ENCODE peak calls at places on chromosomes 7 and 10, in five cellular contexts. A is astrocyte, R is mammary epithelial cell, Q is neural progenitor cell, N is DND-41. T is an unnamed sample.
A peak's percentile ranks its signal among the peaks of the same experiment; 100 is the strongest.

GRCh38 chr7:74587435-74588126 is 69.9 kb upstream of the GTF2I start:
- DNase-seq in Q (peak; percentile 57), R (peak; percentile 79), N (no peak), A (peak; percentile 84), T (peak; percentile 94)

GRCh38 chr7:40297741-40298311 is 163.0 kb downstream of the SUGCT start:
- DNase-seq in A (peak; percentile 55), N (no peak), Q (no peak), R (peak; percentile 16), T (peak; percentile 21)

GRCh38 chr7:127896683-127897082 is 134.6 kb downstream of the LRRC4 start:
- DNase-seq in A (no peak), Q (no peak), N (no peak), R (no peak), T (no peak)

GRCh38 chr10:61063911-61064310 is 119.9 kb upstream of the RHOBTB1 start:
- DNase-seq in Q (peak; percentile 21), R (no peak), N (no peak), A (peak; percentile 49), T (no peak)

GRCh38 chr10:114825513-114826253 is 4.1 kb downstream of the FHIP2A start:
- DNase-seq in R (peak; percentile 62), Q (no peak), N (no peak), A (peak; percentile 97), T (peak; percentile 84)

GRCh38 chr7:28956608-28957063 is 1.5 kb downstream of the TRIL start:
- DNase-seq in Q (peak; percentile 88), R (peak; percentile 55), N (no peak), A (peak; percentile 34), T (peak; percentile 60)

GRCh38 chr10:68598978-68599753 is 39.0 kb downstream of the TET1 start:
- DNase-seq in A (peak; percentile 33), Q (peak; percentile 39), R (peak; percentile 41), N (no peak), T (peak; percentile 41)

GRCh38 chr7:17526621-17527020 is 228.2 kb downstream of the AHR start:
- DNase-seq in N (no peak), A (no peak), Q (no peak), R (peak; percentile 23), T (no peak)

GRCh38 chr7:111384065-111384891 is 178.0 kb downstream of the IMMP2L start:
- DNase-seq in Q (no peak), N (no peak), A (peak; percentile 33), R (peak; percentile 68), T (peak; percentile 73)

GRCh38 chr10:97279121-97279815 is 13.2 kb downstream of the ARHGAP19 start:
- DNase-seq in N (no peak), Q (no peak), A (peak; percentile 11), R (peak; percentile 15), T (peak; percentile 28)

GRCh38 chr10:47076949-47077348 is 165.7 kb downstream of the PTPN20 start:
- DNase-seq in N (no peak), A (peak; percentile 25), R (peak; percentile 31), Q (no peak), T (peak; percentile 56)

GRCh38 chr7:6536899-6537298 is 14.4 kb downstream of the GRID2IP start:
- DNase-seq in Q (peak; percentile 75), A (no peak), R (no peak), N (peak; percentile 54), T (no peak)

GRCh38 chr10:112898540-112899395 is 51.3 kb upstream of the TCF7L2 start:
- DNase-seq in Q (peak; percentile 83), A (peak; percentile 74), R (no peak), N (no peak), T (peak; percentile 60)

GRCh38 chr10:91689731-91690168 is 56.9 kb upstream of the PPP1R3C start:
- DNase-seq in Q (no peak), N (peak; percentile 14), A (peak; percentile 62), R (peak; percentile 69), T (peak; percentile 76)

GRCh38 chr10:60737242-60737641 is 41.0 kb upstream of the CDK1 start:
- DNase-seq in N (no peak), R (no peak), Q (no peak), A (no peak), T (no peak)

GRCh38 chr7:44145419-44145968 is 4.4 kb upstream of the MYL7 start:
- DNase-seq in R (no peak), A (no peak), Q (peak; percentile 61), N (no peak), T (no peak)

DNA sequence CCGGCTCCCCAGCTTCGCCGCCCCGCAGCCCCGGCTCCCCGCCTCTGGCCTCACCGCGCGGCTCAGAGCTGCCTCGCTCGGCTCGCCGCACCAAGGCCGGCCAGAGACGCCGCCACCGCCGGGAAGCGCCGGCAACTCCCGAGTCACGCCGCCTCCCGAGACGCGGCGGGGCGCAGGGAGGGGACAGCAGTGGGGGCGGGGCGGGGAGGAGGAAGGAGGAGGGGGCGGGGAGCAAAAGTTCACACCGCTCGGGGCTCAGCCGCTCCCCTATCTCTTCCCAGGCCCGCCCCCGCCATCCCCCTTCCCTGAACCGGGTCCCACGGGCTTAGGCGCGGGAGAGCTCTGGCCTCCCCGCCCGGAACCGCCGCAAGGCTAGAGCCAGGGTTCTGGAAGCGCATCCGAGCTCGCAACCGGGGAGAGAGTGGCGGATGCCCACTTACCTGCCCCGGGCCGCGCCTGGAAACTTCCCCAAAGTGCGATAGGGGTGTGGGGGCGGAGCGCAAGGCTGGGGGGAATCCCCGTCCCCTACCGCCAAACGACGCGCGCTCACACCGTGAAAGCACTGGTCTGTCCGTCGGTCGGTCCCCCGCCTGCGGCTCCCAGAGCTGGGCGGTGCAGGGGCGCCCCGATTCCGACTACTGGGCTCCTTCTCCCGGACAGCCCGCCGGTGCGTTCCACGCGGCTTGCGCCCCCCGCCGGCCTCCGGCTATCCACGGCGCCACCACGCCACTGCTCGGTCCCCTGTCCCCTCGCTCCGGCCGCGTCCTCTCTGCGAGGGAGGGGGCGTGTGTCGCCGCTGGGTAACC is 925 bp downstream of the CHST15 start:
- DNase-seq in A (peak; percentile 29), Q (peak; percentile 87), R (peak; percentile 87), N (peak; percentile 60), T (peak; percentile 37)
- TF ChIP-seq EZH2 in A (peak; percentile 25), Q (peak; percentile 90), R (no peak), N (no peak), T (no peak)

GRCh38 chr10:1309969-1310789 is 254.0 kb downstream of the WDR37 start:
- DNase-seq in A (no peak), R (no peak), Q (peak; percentile 36), N (no peak), T (no peak)
- H3K27ac ChIP-seq in A (peak overlapping the region; percentile 12), R (no peak overlapping the region), Q (no peak overlapping the region), N (no peak overlapping the region), T (no peak overlapping the region)

GRCh38 chr7:25852249-25852994 is 299.6 kb upstream of the NFE2L3 start:
- DNase-seq in Q (peak; percentile 76), A (no peak), N (no peak), R (no peak), T (peak; percentile 66)

GRCh38 chr7:25849361-25850184 is 302.4 kb upstream of the NFE2L3 start:
- DNase-seq in R (peak; percentile 65), Q (no peak), A (peak; percentile 86), N (no peak), T (peak; percentile 93)

GRCh38 chr7:25852995-25853713 is 298.8 kb upstream of the NFE2L3 start:
- DNase-seq in A (no peak), N (no peak), R (no peak), Q (no peak), T (peak; percentile 20)

GRCh38 chr7:25850730-25851129 is 301.3 kb upstream of the NFE2L3 start:
- DNase-seq in A (no peak), Q (no peak), R (no peak), N (no peak), T (no peak)

GRCh38 chr7:25851332-25852248 is 300.4 kb upstream of the NFE2L3 start:
- DNase-seq in A (peak; percentile 26), R (peak; percentile 64), Q (peak; percentile 91), N (peak; percentile 57), T (peak; percentile 91)
- TF ChIP-seq EZH2 in A (no peak), R (peak; percentile 63), Q (no peak), N (no peak), T (no peak)

GRCh38 chr10:11667756-11668155 is 56.3 kb upstream of the USP6NL start:
- DNase-seq in N (no peak), R (no peak), Q (no peak), A (no peak), T (no peak)
- H3K27ac ChIP-seq in N (no peak overlapping the region), R (no peak overlapping the region), Q (no peak overlapping the region), A (no peak overlapping the region), T (no peak overlapping the region)

DNA sequence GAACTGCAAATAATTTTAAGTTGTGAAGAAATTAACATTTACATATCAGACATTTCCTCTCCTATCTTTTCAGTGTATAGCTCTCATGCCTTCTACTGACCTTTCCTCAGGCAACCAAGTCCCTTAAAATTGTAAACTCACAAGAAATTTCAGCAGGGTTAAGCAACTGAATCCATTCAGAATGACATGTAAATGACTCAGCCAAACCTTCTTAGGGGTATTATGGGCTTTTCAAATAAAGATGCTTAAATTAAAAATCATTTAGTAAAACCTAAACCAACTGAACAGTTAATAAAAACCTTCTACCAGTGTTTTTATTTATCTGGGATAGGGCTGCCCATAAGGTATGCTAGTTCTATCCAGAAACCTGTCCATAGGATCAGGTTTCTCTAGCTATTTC is 20.7 kb downstream of the WAPL start:
- DNase-seq in A (no peak), Q (no peak), R (no peak), N (no peak), T (peak; percentile 68)
- TF ChIP-seq EZH2 in A (no peak), Q (no peak), R (no peak), N (no peak), T (no peak)

GRCh38 chr7:46774515-46774914 is 807.4 kb downstream of the TNS3 start:
- DNase-seq in A (no peak), N (no peak), Q (no peak), R (no peak), T (no peak)
- H3K27ac ChIP-seq in A (no peak overlapping the region), N (no peak overlapping the region), Q (no peak overlapping the region), R (no peak overlapping the region), T (no peak overlapping the region)

GRCh38 chr10:123582084-123582989 is 83.8 kb upstream of the GPR26 start:
- DNase-seq in Q (peak; percentile 89), R (peak; percentile 47), A (peak; percentile 20), N (peak; percentile 78), T (peak; percentile 86)

GRCh38 chr10:123581656-123582055 is 84.5 kb upstream of the GPR26 start:
- DNase-seq in N (no peak), Q (no peak), R (no peak), A (no peak), T (no peak)

GRCh38 chr10:123584419-123584775 is 81.8 kb upstream of the GPR26 start:
- DNase-seq in R (no peak), N (no peak), A (no peak), Q (no peak), T (no peak)

GRCh38 chr10:123585477-123586445 is 80.4 kb upstream of the GPR26 start:
- DNase-seq in A (no peak), N (no peak), R (no peak), Q (no peak), T (no peak)

GRCh38 chr10:123583639-123584418 is 82.3 kb upstream of the GPR26 start:
- DNase-seq in R (peak; percentile 61), Q (peak; percentile 92), A (peak; percentile 37), N (no peak), T (peak; percentile 96)
- TF ChIP-seq EZH2 in R (no peak), Q (peak; percentile 61), A (no peak), N (no peak), T (no peak)

T was measured in GM23248.